ENCODE peak calls at places on chromosomes 2 and 18, in four cellular contexts. I, K, D and T are unnamed samples.

GRCh38 chr2:171522804-171523338 is 597 bp downstream of the CYBRD1 start:
- DNase-seq in K (no peak), I (no peak), D (peak), T (no peak)

GRCh38 chr2:25122367-25122766 is 46.0 kb downstream of the POMC start:
- DNase-seq in I (no peak), D (no peak), K (no peak), T (no peak)

GRCh38 chr2:41735446-41735845 is 312.4 kb upstream of the PKDCC start:
- DNase-seq in K (no peak), D (no peak), I (no peak), T (peak)

GRCh38 chr18:45517181-45517741 is 98.0 kb upstream of the SLC14A2 start:
- DNase-seq in I (no peak), D (no peak), K (no peak), T (peak)

GRCh38 chr18:46239549-46239948 is 135.4 kb downstream of the HAUS1 start:
- DNase-seq in D (no peak), K (no peak), I (no peak), T (no peak)

GRCh38 chr2:28801726-28802125 is 8.9 kb upstream of the SPDYA start:
- DNase-seq in I (no peak), K (peak), D (no peak), T (no peak)

GRCh38 chr18:10660485-10660884 is 134.7 kb downstream of the NAPG start:
- DNase-seq in D (no peak), K (peak), I (no peak), T (no peak)

GRCh38 chr2:27717070-27717453 is 53.4 kb downstream of the SLC4A1AP start:
- DNase-seq in K (peak), D (no peak), I (no peak), T (no peak)

GRCh38 chr18:24076950-24077349 is 61.9 kb upstream of the CABYR start:
- DNase-seq in I (no peak), D (no peak), K (no peak), T (no peak)

GRCh38 chr18:35029103-35029502 is 12.1 kb upstream of the MAPRE2 start:
- DNase-seq in D (no peak), I (no peak), K (peak), T (no peak)

GRCh38 chr2:28748176-28748575 is 3.5 kb upstream of the PPP1CB start:
- DNase-seq in I (no peak), D (no peak), K (no peak), T (no peak)

GRCh38 chr2:42132066-42132965 is 36.8 kb upstream of the EML4 start:
- DNase-seq in K (peak), D (no peak), I (no peak), T (no peak)

DNA sequence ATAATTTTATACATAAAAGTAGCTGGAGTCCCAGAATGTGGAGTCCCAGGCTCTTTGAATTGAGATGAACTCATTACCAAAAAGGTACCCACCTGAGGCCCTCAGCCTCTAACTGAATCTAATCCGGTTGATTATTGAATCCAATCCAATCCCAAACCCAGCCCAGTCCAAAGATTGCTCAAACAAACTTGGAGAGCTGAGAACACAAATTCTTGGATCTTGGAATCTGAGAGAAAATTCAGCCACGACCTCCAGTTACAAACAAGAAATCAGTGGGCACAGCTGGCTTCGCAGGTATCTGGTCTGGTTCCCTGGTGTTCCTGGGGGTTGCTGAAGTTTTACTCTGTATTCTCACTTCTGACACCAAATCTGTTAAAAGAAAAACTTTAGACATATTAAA is 28.4 kb upstream of the RHOB start:
- DNase-seq in D (no peak), I (no peak), K (no peak), T (no peak)
- H2BK120ac ChIP-seq in D (no peak), I (no peak), K (peak), T (no peak)

GRCh38 chr18:40866013-40866644 is 1088.9 kb upstream of the PIK3C3 start:
- DNase-seq in I (no peak), D (peak), K (no peak), T (peak)

GRCh38 chr18:40868110-40868858 is 1086.8 kb upstream of the PIK3C3 start:
- DNase-seq in D (no peak), K (peak), I (no peak), T (no peak)

GRCh38 chr18:40864846-40865245 is 1090.2 kb upstream of the PIK3C3 start:
- DNase-seq in D (no peak), K (no peak), I (no peak), T (no peak)

GRCh38 chr18:40863801-40864200 is 1091.2 kb upstream of the PIK3C3 start:
- DNase-seq in I (no peak), D (no peak), K (no peak), T (no peak)

GRCh38 chr18:40867452-40867851 is 1087.6 kb upstream of the PIK3C3 start:
- DNase-seq in D (no peak), I (no peak), K (peak), T (no peak)
- H3K56ac ChIP-seq in D (no peak), I (no peak), K (peak), T (no peak)

DNA sequence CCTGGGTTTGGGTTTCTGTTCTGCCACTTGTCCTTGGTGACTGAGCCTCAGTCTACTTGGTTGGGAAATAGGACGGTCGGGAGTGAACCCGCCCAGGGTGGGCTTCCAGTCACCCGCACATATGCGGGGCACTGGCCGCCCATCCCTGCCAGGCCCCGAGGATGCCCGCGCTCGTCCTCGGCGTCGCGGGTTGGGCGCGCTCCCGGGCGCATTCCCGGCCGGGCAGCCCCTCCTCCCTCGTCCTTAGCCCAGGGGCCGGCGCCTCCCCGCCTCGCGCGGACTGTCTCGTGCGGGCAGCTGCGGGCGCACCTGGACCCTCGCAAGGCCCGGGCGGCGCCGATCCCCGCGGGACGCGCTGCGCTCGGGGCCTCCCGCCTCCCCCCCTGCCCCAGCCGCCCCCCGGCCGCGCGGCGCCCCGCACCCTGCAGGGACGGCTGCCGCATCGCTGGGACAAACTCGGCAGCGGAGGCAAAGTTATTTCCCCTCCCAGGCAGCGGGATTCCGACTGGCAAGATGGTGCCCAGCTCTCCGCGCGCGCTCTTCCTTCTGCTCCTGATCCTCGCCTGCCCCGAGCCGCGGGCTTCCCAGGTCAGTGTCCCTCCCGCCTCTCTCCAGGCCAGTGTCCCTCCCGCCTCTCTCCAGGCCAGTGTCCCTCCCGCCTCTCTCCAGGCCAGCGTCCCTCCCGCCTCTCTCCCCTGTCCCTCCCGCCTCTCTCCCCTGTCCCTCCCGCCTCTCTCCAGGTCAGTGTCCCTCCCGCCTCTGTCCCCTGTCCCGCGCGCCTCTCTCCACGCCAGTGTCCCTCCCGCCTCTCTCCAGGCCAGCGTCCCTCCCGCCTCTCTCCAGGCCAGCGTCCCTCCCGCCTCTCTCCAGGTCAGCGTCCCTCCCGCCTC is at the start of gene FBLN7:
- DNase-seq in I (no peak), D (no peak), K (no peak), T (peak)
- H3K18ac ChIP-seq in I (no peak), D (no peak), K (peak), T (peak)

DNA sequence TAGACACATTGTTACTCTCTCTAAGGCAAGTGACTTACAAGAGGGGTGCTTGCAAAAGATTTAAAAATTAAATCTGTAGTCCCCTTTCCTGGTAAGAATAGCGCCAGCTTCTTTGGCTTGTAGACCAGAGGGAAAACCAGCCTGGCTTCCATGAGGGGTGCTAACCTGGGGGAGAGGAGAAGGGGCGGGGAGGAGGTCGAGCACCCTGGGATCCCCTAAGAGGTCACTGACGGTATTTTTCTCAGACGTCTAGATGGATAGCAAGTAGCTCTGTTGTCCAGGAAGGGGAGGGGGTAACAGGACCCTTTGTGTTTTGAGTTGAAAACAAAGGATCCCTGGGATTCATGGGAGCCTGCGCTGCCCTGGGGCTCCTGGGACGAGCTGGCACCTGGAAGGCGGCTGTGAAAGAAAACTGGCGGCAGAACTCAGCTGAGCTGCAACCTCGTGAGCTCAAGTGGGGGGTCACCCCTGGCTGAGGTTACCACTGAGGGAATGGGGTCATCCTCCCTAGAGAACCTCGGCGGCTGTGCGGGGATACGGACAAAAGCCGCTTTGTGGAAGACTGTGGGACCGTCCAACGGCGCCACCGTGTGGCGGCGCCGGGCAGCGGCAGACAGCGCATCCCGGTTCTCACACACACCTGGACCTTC is 37.8 kb upstream of the MRPL19 start:
- DNase-seq in D (peak), I (peak), K (peak), T (peak)
- H2BK120ac ChIP-seq in D (no peak), I (no peak), K (peak), T (no peak)

GRCh38 chr2:65261676-65262075 is 34.0 kb downstream of the ACTR2 start:
- DNase-seq in K (peak), D (no peak), I (no peak), T (no peak)
- H3K56ac ChIP-seq in K (no peak), D (no peak), I (no peak), T (no peak)

DNA sequence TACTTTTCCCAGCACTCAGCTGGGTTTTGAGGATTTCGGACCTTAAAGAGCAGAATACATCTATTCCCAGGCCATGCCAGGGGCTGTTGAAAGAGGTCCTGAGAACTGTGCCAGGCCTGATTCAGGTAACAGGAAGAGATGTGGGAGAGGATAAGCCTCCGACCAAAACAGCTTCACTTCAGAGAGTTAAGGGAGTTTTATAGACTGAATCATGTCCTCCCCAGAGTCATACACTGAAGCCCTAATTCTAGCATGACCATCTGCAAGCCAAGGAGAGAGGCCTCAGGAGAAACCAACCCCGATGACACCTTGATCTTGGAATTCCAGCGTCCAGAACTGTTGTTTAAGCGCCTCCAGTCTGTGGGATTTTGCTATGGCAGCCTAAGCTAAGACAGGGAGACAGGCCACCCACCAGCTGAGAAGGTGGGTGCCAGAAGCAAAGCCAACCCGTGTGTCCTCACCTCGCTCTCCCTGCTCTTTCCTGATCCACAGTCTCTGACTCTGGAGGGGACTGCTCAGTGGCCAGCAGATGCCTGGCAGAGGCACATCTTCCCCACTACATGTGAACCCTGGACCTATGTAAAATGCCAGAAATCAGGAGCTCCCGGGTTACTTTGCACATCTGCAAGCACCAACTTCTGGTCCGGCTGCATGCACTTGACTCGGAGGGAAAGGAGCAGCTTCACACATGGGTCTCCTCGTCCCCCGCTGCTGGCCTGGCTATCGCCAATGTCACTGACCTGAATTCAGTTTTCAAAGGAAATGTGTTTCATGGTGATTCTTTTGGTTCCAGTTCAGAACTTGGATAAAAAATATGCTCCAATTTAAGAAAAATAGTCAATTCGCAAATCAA is 116.8 kb upstream of the EPC2 start:
- DNase-seq in K (no peak), I (no peak), D (peak), T (no peak)
- H3K18ac ChIP-seq in K (no peak), I (no peak), D (no peak), T (no peak)

DNA sequence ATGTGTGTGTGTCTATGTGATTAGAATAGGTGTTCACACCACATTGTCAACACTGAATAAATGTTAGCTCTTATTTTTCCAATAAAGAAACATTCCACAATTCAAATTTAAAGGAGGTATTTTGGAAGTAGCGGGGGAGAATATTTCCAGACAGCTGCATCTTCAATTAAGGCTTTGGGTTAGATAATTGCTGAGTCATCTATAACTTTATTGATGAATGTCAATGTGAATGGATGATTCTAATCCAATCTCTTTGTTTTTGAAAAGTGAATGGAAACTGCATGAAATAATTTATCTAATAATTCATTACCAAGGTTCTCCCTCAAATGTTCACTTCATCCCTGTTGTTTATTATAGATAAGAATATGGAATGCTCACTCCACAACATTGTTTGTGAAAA is 625.2 kb downstream of the IRS1 start:
- DNase-seq in K (no peak), I (no peak), D (no peak), T (no peak)
- H2BK120ac ChIP-seq in K (no peak), I (no peak), D (no peak), T (no peak)